ENCODE peak calls at places on chromosomes 1 and 21, in seven cellular contexts. A is fibroblast of mammary gland; P is stimulated activated CD4-positive, alpha-beta T cell treated with anti-CD3 and anti-CD28 coated beads, TNF-alpha, amount 100 ng/mL, for 4 hours; F is activated T-cell treated with anti-CD3 and anti-CD28 coated beads for 24 hours; K is NCI-H345; Q is naive thymus-derived CD8-positive, alpha-beta T cell; X is KBM-7. H is an unnamed sample.

GRCh38 chr1:114021665-114022099 is 42.4 kb downstream of the OLFML3 start:
- DNase-seq in A (no peak), K (no peak), Q (no peak), F (no peak), P (no peak), X (no peak), H (no peak)

GRCh38 chr1:85652327-85652726 is 55.9 kb downstream of the ZNHIT6 start:
- DNase-seq in A (no peak), K (no peak), P (no peak), X (no peak), Q (no peak), F (no peak), H (no peak)

GRCh38 chr21:29342394-29342957 is 43.8 kb downstream of the BACH1 start:
- DNase-seq in K (no peak), Q (no peak), P (no peak), X (no peak), A (peak), F (peak), H (no peak)

GRCh38 chr1:204204944-204205343 is 8.7 kb upstream of the KISS1 start:
- DNase-seq in K (no peak), P (no peak), X (no peak), Q (no peak), F (no peak), A (no peak), H (no peak)

GRCh38 chr21:30434033-30434631 is 4.1 kb downstream of the KRTAP13-4 start:
- DNase-seq in F (no peak), X (peak), P (no peak), K (peak), Q (no peak), A (peak), H (peak)

GRCh38 chr1:3453891-3454810 is at the start of gene ARHGEF16:
- DNase-seq in A (peak), X (peak), P (no peak), F (no peak), K (peak), Q (no peak), H (peak)

GRCh38 chr1:46013566-46013965 is 118.9 kb downstream of the PIK3R3 start:
- DNase-seq in K (no peak), A (peak), Q (no peak), P (no peak), F (no peak), X (no peak), H (no peak)

GRCh38 chr21:45613881-45614280 is 29.6 kb upstream of the PCBP3 start:
- DNase-seq in Q (no peak), X (no peak), K (no peak), A (peak), P (no peak), F (no peak), H (no peak)

GRCh38 chr1:175204285-175204684 is 11.7 kb upstream of the KIAA0040 start:
- DNase-seq in P (no peak), Q (no peak), K (peak), F (no peak), A (no peak), X (no peak), H (no peak)

GRCh38 chr1:150973258-150973825 is 1.3 kb downstream of the CERS2 start:
- DNase-seq in Q (no peak), K (no peak), A (peak), X (no peak), P (no peak), F (no peak), H (no peak)

GRCh38 chr1:148264374-148265276 is 112.5 kb upstream of the NBPF11 start:
- DNase-seq in X (no peak), P (no peak), F (no peak), Q (no peak), A (peak), K (no peak), H (no peak)

GRCh38 chr1:37486680-37487618 is 12.6 kb downstream of the ZC3H12A start:
- DNase-seq in F (peak), K (peak), A (peak), Q (peak), P (peak), X (peak), H (peak)

GRCh38 chr1:53344921-53345838 is 17.3 kb upstream of the LRP8 start:
- DNase-seq in K (no peak), P (no peak), F (no peak), X (no peak), A (no peak), Q (no peak), H (no peak)

GRCh38 chr1:21304488-21304887 is 14.2 kb upstream of the ECE1 start:
- DNase-seq in X (no peak), A (no peak), P (no peak), K (no peak), F (no peak), Q (no peak), H (no peak)

GRCh38 chr1:229230136-229230892 is 40.6 kb upstream of the RAB4A start:
- DNase-seq in X (peak), P (no peak), K (peak), A (no peak), F (no peak), Q (no peak), H (no peak)

GRCh38 chr1:15000030-15000429 is 153.5 kb upstream of the TMEM51 start:
- DNase-seq in K (no peak), F (no peak), Q (no peak), P (no peak), X (no peak), A (no peak), H (no peak)

GRCh38 chr1:41728403-41729202 is 190.1 kb downstream of the HIVEP3 start:
- DNase-seq in A (no peak), K (no peak), X (no peak), P (no peak), F (peak), Q (no peak), H (no peak)

GRCh38 chr1:12001249-12001917 is 17.9 kb upstream of the MIIP start:
- DNase-seq in F (peak), Q (no peak), A (peak), K (no peak), P (no peak), X (peak), H (peak)

GRCh38 chr1:53536606-53537005 is 77.4 kb downstream of the DMRTB1 start:
- DNase-seq in X (no peak), P (no peak), A (no peak), K (no peak), Q (no peak), F (no peak), H (no peak)

GRCh38 chr1:204288061-204288588 is 71.6 kb downstream of the PLEKHA6 start:
- DNase-seq in K (no peak), Q (no peak), F (no peak), A (peak), X (no peak), P (no peak), H (peak)

GRCh38 chr1:21189906-21190500 is 13.3 kb upstream of the EIF4G3 start:
- DNase-seq in X (no peak), P (no peak), F (no peak), K (peak), Q (no peak), A (no peak), H (no peak)

GRCh38 chr21:31780944-31781343 is 49.0 kb upstream of the SCAF4 start:
- DNase-seq in P (no peak), F (no peak), X (no peak), A (no peak), K (peak), Q (no peak), H (no peak)

GRCh38 chr1:112882271-112882744 is 73.7 kb downstream of the SLC16A1 start:
- DNase-seq in F (no peak), A (peak), Q (no peak), P (no peak), K (no peak), X (peak), H (no peak)

GRCh38 chr1:232307299-232307698 is 322.6 kb downstream of the SIPA1L2 start:
- DNase-seq in P (no peak), Q (no peak), F (no peak), X (no peak), A (no peak), K (no peak), H (no peak)

GRCh38 chr21:44368711-44369446 is 15.5 kb downstream of the TRPM2 start:
- DNase-seq in A (no peak), P (no peak), K (peak), F (no peak), Q (no peak), X (no peak), H (no peak)

GRCh38 chr1:101165514-101165913 is 71.3 kb upstream of the S1PR1 start:
- DNase-seq in Q (no peak), K (no peak), P (no peak), F (no peak), X (no peak), A (no peak), H (no peak)

GRCh38 chr1:241736387-241736786 is 84.3 kb downstream of the WDR64 start:
- DNase-seq in X (no peak), K (no peak), P (no peak), Q (no peak), F (no peak), A (no peak), H (no peak)

H was measured in ACHN.